ENCODE peak calls at places on chromosomes 5 and 9, in nine cellular contexts. One of them, this sample, is unnamed.

GRCh38 chr5:126369995-126370731 is 53.0 kb upstream of the GRAMD2B start:
- DNase-seq in testis: no peak
- DNase-seq in ovary: no peak
- DNase-seq in endodermal cell: peak; percentile 59
- DNase-seq in CD4-positive, alpha-beta T cell: no peak
- DNase-seq in tibial artery: no peak
- DNase-seq in gastrocnemius medialis: no peak
- DNase-seq in heart left ventricle: no peak
- DNase-seq in colonic mucosa: no peak
- DNase-seq in this sample: peak; percentile 71

GRCh38 chr5:38441730-38442573 is 114.5 kb downstream of the LIFR start:
- DNase-seq in testis: peak; percentile 96
- DNase-seq in ovary: peak; percentile 92
- DNase-seq in endodermal cell: peak; percentile 95
- DNase-seq in CD4-positive, alpha-beta T cell: peak; percentile 71
- DNase-seq in tibial artery: peak; percentile 92
- DNase-seq in gastrocnemius medialis: peak; percentile 78
- DNase-seq in heart left ventricle: peak; percentile 88
- DNase-seq in colonic mucosa: peak; percentile 86
- DNase-seq in this sample: peak; percentile 78

GRCh38 chr9:114936566-114936965 is 6.2 kb upstream of the TNFSF8 start:
- DNase-seq in testis: no peak
- DNase-seq in ovary: no peak
- DNase-seq in endodermal cell: no peak
- DNase-seq in CD4-positive, alpha-beta T cell: no peak
- DNase-seq in tibial artery: no peak
- DNase-seq in gastrocnemius medialis: no peak
- DNase-seq in heart left ventricle: no peak
- DNase-seq in colonic mucosa: no peak
- DNase-seq in this sample: no peak

GRCh38 chr5:178626484-178627258 is at the start of gene CLK4:
- DNase-seq in testis: peak; percentile 97
- DNase-seq in ovary: peak; percentile 97
- DNase-seq in endodermal cell: peak; percentile 96
- DNase-seq in CD4-positive, alpha-beta T cell: peak; percentile 95
- DNase-seq in tibial artery: peak; percentile 95
- DNase-seq in gastrocnemius medialis: peak; percentile 92
- DNase-seq in heart left ventricle: peak; percentile 98
- DNase-seq in colonic mucosa: peak; percentile 97
- DNase-seq in this sample: peak; percentile 98

GRCh38 chr9:111348821-111349271 is 18.8 kb upstream of the OR2K2 start:
- DNase-seq in testis: no peak
- DNase-seq in ovary: no peak
- DNase-seq in endodermal cell: no peak
- DNase-seq in CD4-positive, alpha-beta T cell: no peak
- DNase-seq in tibial artery: no peak
- DNase-seq in gastrocnemius medialis: no peak
- DNase-seq in heart left ventricle: no peak
- DNase-seq in colonic mucosa: peak; percentile 67
- DNase-seq in this sample: no peak

GRCh38 chr5:158180407-158180806 is 321.5 kb upstream of the CLINT1 start:
- DNase-seq in testis: no peak
- DNase-seq in ovary: no peak
- DNase-seq in endodermal cell: no peak
- DNase-seq in CD4-positive, alpha-beta T cell: no peak
- DNase-seq in tibial artery: no peak
- DNase-seq in gastrocnemius medialis: no peak
- DNase-seq in heart left ventricle: no peak
- DNase-seq in colonic mucosa: no peak
- DNase-seq in this sample: no peak

GRCh38 chr5:60007724-60008123 is 114.2 kb upstream of the PDE4D start:
- DNase-seq in testis: no peak
- DNase-seq in ovary: no peak
- DNase-seq in endodermal cell: no peak
- DNase-seq in CD4-positive, alpha-beta T cell: no peak
- DNase-seq in tibial artery: no peak
- DNase-seq in gastrocnemius medialis: no peak
- DNase-seq in heart left ventricle: no peak
- DNase-seq in colonic mucosa: no peak
- DNase-seq in this sample: no peak

GRCh38 chr5:81925012-81925411 is 46.8 kb upstream of the ATG10 start:
- DNase-seq in testis: no peak
- DNase-seq in ovary: no peak
- DNase-seq in endodermal cell: no peak
- DNase-seq in CD4-positive, alpha-beta T cell: no peak
- DNase-seq in tibial artery: no peak
- DNase-seq in gastrocnemius medialis: no peak
- DNase-seq in heart left ventricle: no peak
- DNase-seq in colonic mucosa: no peak
- DNase-seq in this sample: no peak

GRCh38 chr5:10300246-10300645 is 7.5 kb downstream of the CMBL start:
- DNase-seq in testis: no peak
- DNase-seq in ovary: no peak
- DNase-seq in endodermal cell: no peak
- DNase-seq in CD4-positive, alpha-beta T cell: no peak
- DNase-seq in tibial artery: no peak
- DNase-seq in gastrocnemius medialis: no peak
- DNase-seq in heart left ventricle: no peak
- DNase-seq in colonic mucosa: no peak
- DNase-seq in this sample: no peak

GRCh38 chr5:135740475-135740874 is 94.0 kb upstream of the SLC25A48 start:
- DNase-seq in testis: peak; percentile 20
- DNase-seq in ovary: no peak
- DNase-seq in endodermal cell: no peak
- DNase-seq in CD4-positive, alpha-beta T cell: no peak
- DNase-seq in tibial artery: no peak
- DNase-seq in gastrocnemius medialis: no peak
- DNase-seq in heart left ventricle: no peak
- DNase-seq in colonic mucosa: peak; percentile 10
- DNase-seq in this sample: no peak

GRCh38 chr5:123359866-123360569 is 63.2 kb downstream of the CEP120 start:
- DNase-seq in testis: no peak
- DNase-seq in ovary: no peak
- DNase-seq in endodermal cell: no peak
- DNase-seq in CD4-positive, alpha-beta T cell: no peak
- DNase-seq in tibial artery: peak; percentile 49
- DNase-seq in gastrocnemius medialis: no peak
- DNase-seq in heart left ventricle: peak; percentile 29
- DNase-seq in colonic mucosa: peak; percentile 29
- DNase-seq in this sample: no peak

GRCh38 chr9:99162759-99163364 is 57.9 kb downstream of the TGFBR1 start:
- DNase-seq in testis: no peak
- DNase-seq in ovary: no peak
- DNase-seq in endodermal cell: no peak
- DNase-seq in CD4-positive, alpha-beta T cell: no peak
- DNase-seq in tibial artery: no peak
- DNase-seq in gastrocnemius medialis: no peak
- DNase-seq in heart left ventricle: no peak
- DNase-seq in colonic mucosa: no peak
- DNase-seq in this sample: no peak

GRCh38 chr9:132354645-132355355 is at the start of gene SETX:
- DNase-seq in testis: peak; percentile 98
- DNase-seq in ovary: peak; percentile 97
- DNase-seq in endodermal cell: peak; percentile 99
- DNase-seq in CD4-positive, alpha-beta T cell: peak; percentile 96
- DNase-seq in tibial artery: peak; percentile 96
- DNase-seq in gastrocnemius medialis: peak; percentile 91
- DNase-seq in heart left ventricle: peak; percentile 98
- DNase-seq in colonic mucosa: peak; percentile 97
- DNase-seq in this sample: peak; percentile 98
- TF ChIP-seq CTCF in testis: no peak
- TF ChIP-seq CTCF in ovary: peak; percentile 27
- TF ChIP-seq CTCF in endodermal cell: no peak
- TF ChIP-seq CTCF in CD4-positive, alpha-beta T cell: no peak
- TF ChIP-seq CTCF in tibial artery: no peak
- TF ChIP-seq CTCF in gastrocnemius medialis: no peak
- TF ChIP-seq CTCF in heart left ventricle: no peak
- TF ChIP-seq CTCF in colonic mucosa: no peak
- TF ChIP-seq CTCF in this sample: no peak

GRCh38 chr9:130982636-130983282 is 26.2 kb upstream of the LAMC3 start:
- DNase-seq in testis: no peak
- DNase-seq in ovary: no peak
- DNase-seq in endodermal cell: no peak
- DNase-seq in CD4-positive, alpha-beta T cell: no peak
- DNase-seq in tibial artery: no peak
- DNase-seq in gastrocnemius medialis: no peak
- DNase-seq in heart left ventricle: no peak
- DNase-seq in colonic mucosa: no peak
- DNase-seq in this sample: no peak
- H3K27me3 ChIP-seq in testis: no peaks in the 10 kb centered on the region
- H3K27me3 ChIP-seq in ovary: no peaks in the 10 kb centered on the region
- H3K27me3 ChIP-seq in endodermal cell: no peaks in the 10 kb centered on the region
- H3K27me3 ChIP-seq in CD4-positive, alpha-beta T cell: no peaks in the 10 kb centered on the region
- H3K27me3 ChIP-seq in tibial artery: peaks cover 52% of the 10 kb centered on the region
- H3K27me3 ChIP-seq in gastrocnemius medialis: peaks cover 3% of the 10 kb centered on the region
- H3K27me3 ChIP-seq in heart left ventricle: peaks cover 14% of the 10 kb centered on the region
- H3K27me3 ChIP-seq in colonic mucosa: no peaks in the 10 kb centered on the region
- H3K27me3 ChIP-seq in this sample: no peaks in the 10 kb centered on the region

DNA sequence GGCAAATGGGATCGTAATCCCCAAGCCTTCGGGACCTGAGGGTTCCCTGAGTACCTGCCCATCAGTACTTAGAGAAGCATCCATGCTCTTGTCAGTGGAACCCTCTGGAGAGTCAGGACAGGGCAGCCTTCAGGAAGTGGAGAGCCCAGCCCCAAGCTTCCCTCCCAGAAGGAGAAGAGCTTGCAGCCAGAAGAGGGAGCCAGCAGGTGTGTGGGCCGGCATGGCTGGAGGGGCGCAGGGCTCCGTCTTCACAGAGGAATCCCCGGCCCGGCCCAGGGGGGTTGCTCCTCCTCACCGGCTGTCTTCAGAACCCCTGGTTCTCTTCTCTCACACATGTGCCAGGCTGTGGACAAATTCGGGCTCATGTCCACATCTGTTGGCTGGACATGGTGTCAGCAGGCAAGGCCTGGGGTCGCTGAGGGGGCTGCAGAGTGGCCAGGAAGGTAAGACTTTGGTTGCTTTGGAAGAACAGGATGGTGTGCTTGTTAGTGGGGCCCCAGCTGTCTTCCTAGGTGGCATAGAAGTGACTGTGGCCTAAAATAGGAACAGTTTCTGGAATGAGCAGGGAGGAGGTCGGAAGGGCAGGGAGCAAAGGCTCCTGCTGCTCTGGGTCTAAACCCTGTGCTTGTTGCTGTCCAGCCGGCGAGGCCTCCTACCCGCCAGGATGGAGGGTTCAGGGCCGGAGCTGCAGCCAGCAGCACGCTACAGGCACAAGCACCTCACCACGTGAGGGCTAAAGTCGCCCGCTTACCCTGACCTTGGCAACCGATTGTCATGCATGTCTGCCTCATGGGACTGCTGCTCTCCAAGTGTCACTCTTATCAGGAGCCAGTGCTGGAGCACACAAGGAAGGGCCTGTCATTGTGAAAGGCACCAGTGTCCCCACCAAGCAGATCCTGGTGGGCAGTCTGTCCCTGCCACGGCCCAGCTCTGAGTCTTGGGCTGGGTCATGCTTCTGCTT is 58.7 kb upstream of the RXRA start:
- DNase-seq in testis: peak; percentile 70
- DNase-seq in ovary: no peak
- DNase-seq in endodermal cell: peak; percentile 77
- DNase-seq in CD4-positive, alpha-beta T cell: no peak
- DNase-seq in tibial artery: no peak
- DNase-seq in gastrocnemius medialis: peak; percentile 51
- DNase-seq in heart left ventricle: peak; percentile 73
- DNase-seq in colonic mucosa: no peak
- DNase-seq in this sample: peak; percentile 96
- TF ChIP-seq CTCF in testis: no peak
- TF ChIP-seq CTCF in ovary: no peak
- TF ChIP-seq CTCF in endodermal cell: peak; percentile 67
- TF ChIP-seq CTCF in CD4-positive, alpha-beta T cell: no peak
- TF ChIP-seq CTCF in tibial artery: no peak
- TF ChIP-seq CTCF in gastrocnemius medialis: no peak
- TF ChIP-seq CTCF in heart left ventricle: no peak
- TF ChIP-seq CTCF in colonic mucosa: no peak
- TF ChIP-seq CTCF in this sample: no peak

DNA sequence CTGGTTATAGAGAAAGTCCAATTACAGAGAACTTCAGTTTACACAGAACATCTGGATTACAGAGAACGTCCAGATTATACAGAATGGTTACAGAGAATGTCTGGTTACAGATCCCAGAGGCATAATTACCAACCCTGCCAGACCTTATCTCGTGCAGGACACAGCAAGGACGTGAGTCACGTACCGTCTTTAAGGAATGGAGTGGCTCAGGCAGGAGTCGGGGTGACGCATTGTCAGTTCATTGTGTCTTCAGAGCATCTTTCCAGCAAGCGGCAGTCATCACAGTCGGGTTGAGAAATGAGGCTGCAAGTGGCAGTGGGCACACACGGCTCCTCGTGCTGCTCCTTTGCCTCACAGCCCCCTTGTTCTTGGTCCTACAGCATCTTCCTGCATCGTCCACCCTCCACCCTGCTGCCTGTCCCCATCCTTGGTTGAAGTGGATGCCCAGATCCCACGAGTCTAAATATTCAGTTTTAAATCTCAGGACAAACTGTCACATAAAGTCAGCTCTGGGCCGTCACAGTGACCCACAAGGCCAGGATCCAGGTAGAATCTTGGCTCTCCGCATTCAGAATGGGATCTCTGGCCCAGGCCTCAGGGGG is 30.0 kb upstream of the SLC6A19 start:
- DNase-seq in testis: peak; percentile 13
- DNase-seq in ovary: no peak
- DNase-seq in endodermal cell: no peak
- DNase-seq in CD4-positive, alpha-beta T cell: no peak
- DNase-seq in tibial artery: no peak
- DNase-seq in gastrocnemius medialis: no peak
- DNase-seq in heart left ventricle: peak; percentile 40
- DNase-seq in colonic mucosa: no peak
- DNase-seq in this sample: no peak
- H3K27me3 ChIP-seq in testis: no peaks in the 10 kb centered on the region
- H3K27me3 ChIP-seq in ovary: no peaks in the 10 kb centered on the region
- H3K27me3 ChIP-seq in endodermal cell: no peaks in the 10 kb centered on the region
- H3K27me3 ChIP-seq in CD4-positive, alpha-beta T cell: peaks cover 3% of the 10 kb centered on the region
- H3K27me3 ChIP-seq in tibial artery: peaks cover 36% of the 10 kb centered on the region
- H3K27me3 ChIP-seq in gastrocnemius medialis: peaks cover 4% of the 10 kb centered on the region
- H3K27me3 ChIP-seq in heart left ventricle: no peaks in the 10 kb centered on the region
- H3K27me3 ChIP-seq in colonic mucosa: no peaks in the 10 kb centered on the region
- H3K27me3 ChIP-seq in this sample: no peaks in the 10 kb centered on the region

GRCh38 chr5:28648108-28648507 is 1609.7 kb upstream of the CDH9 start:
- DNase-seq in testis: no peak
- DNase-seq in ovary: no peak
- DNase-seq in endodermal cell: peak; percentile 46
- DNase-seq in CD4-positive, alpha-beta T cell: no peak
- DNase-seq in tibial artery: no peak
- DNase-seq in gastrocnemius medialis: no peak
- DNase-seq in heart left ventricle: no peak
- DNase-seq in colonic mucosa: no peak
- DNase-seq in this sample: no peak
- TF ChIP-seq CTCF in testis: no peak
- TF ChIP-seq CTCF in ovary: no peak
- TF ChIP-seq CTCF in endodermal cell: peak; percentile 66
- TF ChIP-seq CTCF in CD4-positive, alpha-beta T cell: no peak
- TF ChIP-seq CTCF in tibial artery: no peak
- TF ChIP-seq CTCF in gastrocnemius medialis: no peak
- TF ChIP-seq CTCF in heart left ventricle: no peak
- TF ChIP-seq CTCF in colonic mucosa: no peak
- TF ChIP-seq CTCF in this sample: no peak

GRCh38 chr5:53166101-53166500 is 56.5 kb upstream of the MOCS2 start:
- DNase-seq in testis: no peak
- DNase-seq in ovary: no peak
- DNase-seq in endodermal cell: no peak
- DNase-seq in CD4-positive, alpha-beta T cell: no peak
- DNase-seq in tibial artery: no peak
- DNase-seq in gastrocnemius medialis: no peak
- DNase-seq in heart left ventricle: no peak
- DNase-seq in colonic mucosa: no peak
- DNase-seq in this sample: no peak
- H3K27me3 ChIP-seq in testis: no peaks in the 10 kb centered on the region
- H3K27me3 ChIP-seq in ovary: no peaks in the 10 kb centered on the region
- H3K27me3 ChIP-seq in endodermal cell: no peaks in the 10 kb centered on the region
- H3K27me3 ChIP-seq in CD4-positive, alpha-beta T cell: peaks cover 4% of the 10 kb centered on the region
- H3K27me3 ChIP-seq in tibial artery: no peaks in the 10 kb centered on the region
- H3K27me3 ChIP-seq in gastrocnemius medialis: no peaks in the 10 kb centered on the region
- H3K27me3 ChIP-seq in heart left ventricle: no peaks in the 10 kb centered on the region
- H3K27me3 ChIP-seq in colonic mucosa: no peaks in the 10 kb centered on the region
- H3K27me3 ChIP-seq in this sample: no peaks in the 10 kb centered on the region

This sample was measured in right lobe of liver.